ENCODE peak calls at places on chromosome 4, in four cellular contexts. W, L, T and S are unnamed samples.

GRCh38 chr4:14415146-14415545 is 587.1 kb upstream of the CPEB2 start:
- DNase-seq in T (no peak), W (peak), L (peak), S (peak)

GRCh38 chr4:90357117-90357710 is 230.0 kb downstream of the CCSER1 start:
- DNase-seq in L (peak), T (no peak), W (peak), S (peak)

GRCh38 chr4:168784786-168785461 is 225.1 kb downstream of the CBR4 start:
- DNase-seq in W (no peak), L (peak), T (no peak), S (peak)

GRCh38 chr4:112327950-112328349 is 30.8 kb downstream of the ALPK1 start:
- DNase-seq in L (peak), W (peak), T (no peak), S (peak)

GRCh38 chr4:85420831-85421230 is 54.1 kb upstream of the ARHGAP24 start:
- DNase-seq in T (peak), W (peak), L (no peak), S (no peak)

GRCh38 chr4:39259571-39260330 is 77.4 kb downstream of the WDR19 start:
- DNase-seq in T (no peak), L (peak), W (peak), S (peak)

GRCh38 chr4:103074039-103074438 is 2.5 kb downstream of the SLC9B2 start:
- DNase-seq in L (no peak), T (no peak), W (no peak), S (no peak)

GRCh38 chr4:155509619-155510018 is 132.9 kb upstream of the MAP9 start:
- DNase-seq in W (peak), T (no peak), L (no peak), S (peak)

GRCh38 chr4:67198757-67199156 is 346.5 kb downstream of the CENPC start:
- DNase-seq in W (peak), T (peak), L (peak), S (peak)

GRCh38 chr4:165343353-165344191 is 16.1 kb downstream of the MSMO1 start:
- DNase-seq in W (no peak), L (peak), T (no peak), S (no peak)

GRCh38 chr4:78002260-78002659 is 54.9 kb upstream of the FRAS1 start:
- DNase-seq in T (no peak), W (peak), L (peak), S (peak)

GRCh38 chr4:162352580-162353107 is 188.8 kb upstream of the FSTL5 start:
- DNase-seq in L (no peak), W (no peak), T (no peak), S (no peak)

GRCh38 chr4:13240066-13240465 is 244.1 kb downstream of the RAB28 start:
- DNase-seq in L (no peak), T (no peak), W (no peak), S (peak)

GRCh38 chr4:2634014-2634413 is 97.6 kb downstream of the FAM193A start:
- DNase-seq in W (no peak), T (peak), L (no peak), S (no peak)

GRCh38 chr4:108796173-108796572 is 33.3 kb upstream of the ETNPPL start:
- DNase-seq in L (no peak), W (no peak), T (no peak), S (no peak)

GRCh38 chr4:19119904-19120303 is 1098.3 kb upstream of the LCORL start:
- DNase-seq in L (no peak), W (no peak), T (no peak), S (no peak)

GRCh38 chr4:2721586-2721985 is 34.5 kb downstream of the TNIP2 start:
- DNase-seq in W (no peak), L (no peak), T (no peak), S (no peak)

GRCh38 chr4:101238706-101239105 is 108.6 kb downstream of the PPP3CA start:
- DNase-seq in T (no peak), W (peak), L (peak), S (peak)

GRCh38 chr4:142406051-142406549 is 440.0 kb downstream of the INPP4B start:
- DNase-seq in W (peak), T (no peak), L (peak), S (peak)

GRCh38 chr4:98446499-98447375 is 185.6 kb downstream of the RAP1GDS1 start:
- DNase-seq in T (no peak), L (no peak), W (peak), S (peak)

GRCh38 chr4:8906668-8906970 is 35.0 kb upstream of the HMX1 start:
- DNase-seq in T (no peak), L (no peak), W (no peak), S (no peak)

GRCh38 chr4:10983885-10984284 is 299.3 kb upstream of the CLNK start:
- DNase-seq in W (no peak), L (no peak), T (no peak), S (no peak)

GRCh38 chr4:31088600-31089230 is 368.5 kb downstream of the PCDH7 start:
- DNase-seq in L (peak), W (peak), T (no peak), S (peak)

GRCh38 chr4:3229328-3229727 is 19.6 kb upstream of the MSANTD1 start:
- DNase-seq in W (no peak), L (no peak), T (no peak), S (no peak)

GRCh38 chr4:7712021-7712420 is 227.6 kb downstream of the AFAP1 start:
- DNase-seq in T (no peak), L (no peak), W (no peak), S (no peak)

GRCh38 chr4:38804654-38805295 is at the start of gene TLR1:
- DNase-seq in W (peak), L (peak), T (no peak), S (peak)

GRCh38 chr4:153232768-153233167 is 28.5 kb downstream of the TRIM2 start:
- DNase-seq in W (no peak), L (peak), T (no peak), S (no peak)

GRCh38 chr4:53366301-53366716 is 448 bp upstream of the SCFD2 start:
- DNase-seq in W (no peak), T (no peak), L (no peak), S (no peak)

GRCh38 chr4:37837446-37837845 is 11.0 kb downstream of the PGM2 start:
- DNase-seq in T (no peak), L (peak), W (peak), S (peak)

GRCh38 chr4:5366421-5366820 is 315.1 kb downstream of the STK32B start:
- DNase-seq in T (no peak), L (no peak), W (no peak), S (peak)

GRCh38 chr4:2249526-2249991 is 7.6 kb upstream of the HAUS3 start:
- DNase-seq in T (no peak), L (no peak), W (no peak), S (no peak)

GRCh38 chr4:146952896-146953295 is 7.2 kb upstream of the TTC29 start:
- DNase-seq in L (no peak), W (no peak), T (no peak), S (no peak)

GRCh38 chr4:162770761-162771490 is 395.8 kb downstream of the NAF1 start:
- DNase-seq in L (no peak), T (no peak), W (peak), S (peak)

GRCh38 chr4:108172780-108173598 is 4.3 kb upstream of the LEF1 start:
- DNase-seq in W (peak), L (peak), T (peak), S (peak)

GRCh38 chr4:109462802-109463201 is 29.2 kb downstream of the SEC24B start:
- DNase-seq in L (no peak), T (no peak), W (no peak), S (peak)

GRCh38 chr4:28449080-28449479 is 1588.4 kb downstream of the STIM2 start:
- DNase-seq in W (no peak), T (no peak), L (no peak), S (no peak)

GRCh38 chr4:149914521-149915115 is 99.0 kb upstream of the IQCM start:
- DNase-seq in L (peak), T (peak), W (peak), S (peak)

GRCh38 chr4:185941476-185941875 is 127.5 kb upstream of the TLR3 start:
- DNase-seq in W (peak), L (peak), T (no peak), S (peak)

GRCh38 chr4:159129822-159130550 is 27.1 kb downstream of the RAPGEF2 start:
- DNase-seq in L (no peak), W (no peak), T (no peak), S (no peak)

GRCh38 chr4:76663794-76664193 is 228.8 kb downstream of the SHROOM3 start:
- DNase-seq in W (no peak), L (peak), T (no peak), S (no peak)

GRCh38 chr4:154344686-154345085 is 146.9 kb downstream of the DCHS2 start:
- DNase-seq in W (no peak), T (no peak), L (no peak), S (no peak)

GRCh38 chr4:154354883-154355282 is 136.7 kb downstream of the DCHS2 start:
- DNase-seq in T (no peak), L (no peak), W (no peak), S (no peak)

GRCh38 chr4:154348657-154349056 is 142.9 kb downstream of the DCHS2 start:
- DNase-seq in T (no peak), W (no peak), L (no peak), S (no peak)

GRCh38 chr4:154345359-154345758 is 146.2 kb downstream of the DCHS2 start:
- DNase-seq in L (no peak), T (no peak), W (no peak), S (no peak)

GRCh38 chr4:154349829-154350228 is 141.8 kb downstream of the DCHS2 start:
- DNase-seq in T (no peak), W (no peak), L (peak), S (peak)
- TF ChIP-seq CTCF in T (no peak), W (peak), L (peak), S (peak)

GRCh38 chr4:87530868-87531267 is 1.7 kb upstream of the SPARCL1 start:
- DNase-seq in L (peak), T (peak), W (peak), S (peak)

GRCh38 chr4:87525636-87526035 is 3.5 kb downstream of the SPARCL1 start:
- DNase-seq in L (peak), W (peak), T (no peak), S (peak)

GRCh38 chr4:87529187-87529586 is at the start of gene SPARCL1:
- DNase-seq in W (peak), T (peak), L (peak), S (no peak)

GRCh38 chr4:87524456-87524855 is 4.7 kb downstream of the SPARCL1 start:
- DNase-seq in W (no peak), L (peak), T (no peak), S (no peak)

GRCh38 chr4:87527446-87528240 is 1.5 kb downstream of the SPARCL1 start:
- DNase-seq in L (peak), W (peak), T (peak), S (peak)
- H3K4me3 ChIP-seq in L (no peak), W (no peak), T (peak), S (no peak)

GRCh38 chr4:41104155-41104554 is 110.2 kb downstream of the APBB2 start:
- DNase-seq in L (peak), T (no peak), W (no peak), S (no peak)
- TF ChIP-seq CTCF in L (no peak), T (no peak), W (no peak), S (no peak)

GRCh38 chr4:151012376-151012775 is 2.7 kb downstream of the LRBA start:
- DNase-seq in T (no peak), W (no peak), L (no peak), S (no peak)
- H3K4me3 ChIP-seq in T (no peak), W (peak), L (no peak), S (no peak)

DNA sequence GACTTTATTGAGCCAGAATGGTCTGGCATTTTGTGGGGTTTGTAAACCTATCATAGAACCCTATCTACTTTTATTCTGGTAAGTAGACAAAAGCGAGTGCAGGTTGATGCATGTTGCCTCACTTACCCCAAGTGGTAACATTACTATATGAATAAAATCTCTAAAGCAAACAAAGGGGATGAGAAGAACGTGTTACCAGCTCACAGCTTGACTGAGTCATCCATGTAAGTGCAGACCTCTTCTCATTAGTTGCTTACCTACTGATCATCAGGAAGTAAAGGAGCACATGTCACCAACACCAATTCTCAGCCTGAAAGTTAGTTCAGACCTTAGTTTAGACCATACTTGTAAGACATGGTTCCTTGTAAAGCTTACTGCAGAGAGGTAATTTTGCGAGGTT is 1328.3 kb downstream of the C4orf33 start:
- DNase-seq in L (no peak), T (no peak), W (no peak), S (peak)
- TF ChIP-seq CTCF in L (no peak), T (no peak), W (no peak), S (no peak)

DNA sequence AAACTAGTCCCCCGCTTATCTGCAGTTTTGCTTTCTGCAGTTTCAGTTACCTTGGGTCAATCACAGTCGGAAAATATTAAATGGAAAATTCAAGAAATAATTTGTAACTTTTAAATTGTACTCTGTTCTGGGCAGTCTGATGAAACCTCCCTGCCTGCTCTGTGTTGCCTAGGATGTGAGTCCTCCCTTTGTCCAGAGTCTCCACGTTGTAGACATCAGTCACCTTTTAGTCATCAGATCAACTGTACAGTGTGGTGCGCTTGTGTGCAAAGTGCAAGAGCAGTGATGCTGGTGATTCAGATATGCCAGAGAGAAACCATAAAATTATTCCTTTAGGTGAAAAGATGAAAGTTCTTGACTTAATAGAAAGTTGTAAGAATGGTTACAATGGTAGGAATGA is 1.5 kb downstream of the SPATA4 start:
- DNase-seq in W (peak), T (no peak), L (peak), S (peak)
- H3K4me3 ChIP-seq in W (no peak), T (no peak), L (no peak), S (no peak)

DNA sequence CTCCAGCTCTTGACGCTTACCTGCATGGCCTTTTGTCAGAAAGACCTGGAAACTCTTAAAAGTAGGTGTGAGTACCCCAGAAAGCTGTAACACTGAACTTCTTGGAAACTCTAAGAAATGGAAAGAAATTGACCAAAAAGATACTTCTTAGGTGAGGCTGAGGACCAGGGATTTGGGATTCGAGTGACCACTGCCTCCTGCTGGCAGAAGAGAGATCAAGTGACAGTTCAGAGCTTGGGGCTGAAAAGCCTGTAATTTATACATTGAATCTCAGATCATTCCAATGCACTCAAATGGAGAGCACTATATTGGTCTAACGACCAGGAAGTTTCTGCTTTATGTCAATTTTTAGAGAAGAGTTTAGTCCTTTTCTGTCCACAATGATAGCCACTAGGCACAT is 204.6 kb downstream of the PDGFRA start:
- DNase-seq in L (peak), W (peak), T (no peak), S (peak)
- TF ChIP-seq CTCF in L (peak), W (peak), T (peak), S (peak)

GRCh38 chr4:122827899-122828601 is 1.4 kb downstream of the FGF2 start:
- DNase-seq in L (peak), W (peak), T (peak), S (peak)
- H3K4me3 ChIP-seq in L (peak), W (peak), T (peak), S (peak)

GRCh38 chr4:183409463-183409862 is 35.0 kb upstream of the CDKN2AIP start:
- DNase-seq in L (no peak), W (no peak), T (no peak), S (no peak)
- TF ChIP-seq CTCF in L (no peak), W (no peak), T (no peak), S (no peak)

GRCh38 chr4:26298198-26298950 is 22.4 kb upstream of the RBPJ start:
- DNase-seq in L (peak), T (no peak), W (peak), S (peak)
- H3K4me3 ChIP-seq in L (no peak), T (no peak), W (no peak), S (no peak)